ENCODE peak calls at places on chromosomes 13 and 19, in six cellular contexts. H is stimulated activated CD4-positive, alpha-beta T cell treated with anti-CD3 and anti-CD28 coated beads, Interleukin-2, amount 100 ng/mL, for 48 hours; M is Ammon's horn; T is heart left ventricle; W is T1000; S is CD8-positive, alpha-beta T cell. Y is an unnamed sample.

GRCh38 chr19:3482507-3483225 is 575 bp downstream of the SMIM44 start:
- DNase-seq in H (no peak), W (no peak), T (no peak), M (no peak), S (no peak), Y (no peak)

GRCh38 chr19:10508707-10509106 is 5.6 kb upstream of the KEAP1 start:
- DNase-seq in S (no peak), H (no peak), T (no peak), W (no peak), M (no peak), Y (no peak)

GRCh38 chr19:30118760-30119159 is 176.7 kb downstream of the URI1 start:
- DNase-seq in M (no peak), W (no peak), H (no peak), T (no peak), S (no peak), Y (no peak)

GRCh38 chr19:41999878-42000208 is 5.8 kb upstream of the ATP1A3 start:
- DNase-seq in S (no peak), W (no peak), H (no peak), M (no peak), T (no peak), Y (no peak)

GRCh38 chr13:49248433-49249002 is 793 bp downstream of the CDADC1 start:
- DNase-seq in T (peak), S (peak), M (no peak), H (no peak), W (no peak), Y (no peak)

GRCh38 chr13:93338906-93339305 is 112.3 kb downstream of the GPC6 start:
- DNase-seq in T (no peak), W (no peak), S (no peak), M (no peak), H (no peak), Y (no peak)

GRCh38 chr13:77876176-77876575 is 42.5 kb downstream of the EDNRB start:
- DNase-seq in M (no peak), W (no peak), S (no peak), H (no peak), T (no peak), Y (no peak)

GRCh38 chr19:13146763-13147563 is 3.2 kb downstream of the STX10 start:
- DNase-seq in M (no peak), W (no peak), H (no peak), T (no peak), S (no peak), Y (no peak)

GRCh38 chr13:75704194-75704941 is 68.2 kb downstream of the LMO7 start:
- DNase-seq in T (no peak), S (no peak), H (no peak), M (no peak), W (no peak), Y (no peak)

GRCh38 chr19:19488875-19489690 is 26.3 kb downstream of the TSSK6 start:
- DNase-seq in H (peak), W (peak), S (peak), M (peak), T (peak), Y (peak)

GRCh38 chr13:20536992-20537391 is 11.3 kb upstream of the CRYL1 start:
- DNase-seq in W (no peak), M (no peak), H (no peak), S (no peak), T (no peak), Y (no peak)

GRCh38 chr13:110663491-110663890 is 42.4 kb downstream of the CARS2 start:
- DNase-seq in W (no peak), S (no peak), H (no peak), T (no peak), M (no peak), Y (no peak)

GRCh38 chr19:8412783-8413592 is at the start of gene MARCHF2:
- DNase-seq in S (peak), M (peak), H (peak), W (peak), T (peak), Y (peak)

GRCh38 chr13:46753137-46753536 is 43.8 kb downstream of the ESD start:
- DNase-seq in W (no peak), H (no peak), T (no peak), S (no peak), M (no peak), Y (no peak)

GRCh38 chr13:82436099-82436585 is 1446.1 kb downstream of the SLITRK1 start:
- DNase-seq in H (no peak), M (no peak), S (no peak), W (no peak), T (no peak), Y (no peak)

GRCh38 chr13:28387740-28388501 is 107.0 kb downstream of the FLT1 start:
- DNase-seq in M (no peak), W (no peak), H (no peak), T (no peak), S (no peak), Y (no peak)

GRCh38 chr13:83184819-83185218 is 697.5 kb downstream of the SLITRK1 start:
- DNase-seq in W (no peak), H (no peak), S (no peak), T (no peak), M (no peak), Y (no peak)

GRCh38 chr13:57583529-57583928 is 48.0 kb upstream of the PCDH17 start:
- DNase-seq in H (no peak), W (no peak), T (no peak), M (no peak), S (no peak), Y (no peak)

GRCh38 chr13:103394670-103395069 is 328.5 kb upstream of the SLC10A2 start:
- DNase-seq in W (no peak), S (no peak), M (no peak), H (no peak), T (no peak), Y (no peak)

GRCh38 chr13:69324109-69324886 is 783.3 kb upstream of the ATXN8OS start:
- DNase-seq in S (no peak), T (no peak), W (no peak), H (no peak), M (no peak), Y (no peak)

GRCh38 chr19:40693150-40693788 is 2.8 kb upstream of the NUMBL start:
- DNase-seq in T (no peak), S (no peak), W (no peak), M (no peak), H (no peak), Y (no peak)

Y was measured in stimulated activated naive B cell treated with anti-CD40 and anti-IgM and Interleukin-4, amounts not matched to agents 10 μg/mL and 1 μg/mL and 100 μg/mL, for 72 hours.